ENCODE peak calls at places on chromosomes 12 and 14, in five cellular contexts. U is glutamatergic neuron, K is endodermal cell, N is mammary epithelial cell, Y is left lung. F is an unnamed sample.

GRCh38 chr12:125983094-125983783 is 918.0 kb downstream of the AACS start:
- DNase-seq in U (peak; percentile 74), K (peak; percentile 99), N (no peak), Y (peak; percentile 51), F (peak; percentile 8)

GRCh38 chr12:1502441-1502785 is 92.0 kb downstream of the FBXL14 start:
- DNase-seq in U (no peak), K (no peak), N (no peak), Y (no peak), F (no peak)

GRCh38 chr12:118190266-118190665 is 54.3 kb downstream of the PEBP1 start:
- DNase-seq in U (no peak), K (no peak), N (peak; percentile 36), Y (no peak), F (no peak)

GRCh38 chr12:103387385-103387784 is 108.4 kb downstream of the C12orf42 start:
- DNase-seq in U (no peak), K (no peak), N (no peak), Y (no peak), F (no peak)

GRCh38 chr12:111443586-111443985 is 37.9 kb downstream of the SH2B3 start:
- DNase-seq in U (no peak), K (peak; percentile 45), N (peak; percentile 78), Y (no peak), F (peak; percentile 78)

GRCh38 chr12:57272337-57273151 is 21.6 kb upstream of the STAC3 start:
- DNase-seq in U (no peak), K (peak; percentile 67), N (no peak), Y (no peak), F (no peak)

GRCh38 chr12:75087656-75088055 is 122.0 kb downstream of the KCNC2 start:
- DNase-seq in U (peak; percentile 11), K (peak; percentile 43), N (no peak), Y (no peak), F (peak; percentile 16)

GRCh38 chr14:99481745-99482099 is 513 bp downstream of the CCNK start:
- DNase-seq in U (no peak), K (no peak), N (peak; percentile 46), Y (no peak), F (peak; percentile 49)

GRCh38 chr12:112102127-112102526 is 6.5 kb downstream of the NAA25 start:
- DNase-seq in U (no peak), K (peak; percentile 3), N (no peak), Y (no peak), F (no peak)

GRCh38 chr12:50740307-50740706 is 23.6 kb upstream of the ATF1 start:
- DNase-seq in U (no peak), K (no peak), N (peak; percentile 42), Y (no peak), F (no peak)

GRCh38 chr12:27970981-27971489 is 1.5 kb downstream of the PTHLH start:
- DNase-seq in U (no peak), K (peak; percentile 80), N (no peak), Y (no peak), F (no peak)

GRCh38 chr12:69101505-69101904 is 137.9 kb upstream of the CPSF6 start:
- DNase-seq in U (no peak), K (no peak), N (no peak), Y (no peak), F (no peak)

GRCh38 chr14:65658202-65658601 is 245.7 kb downstream of the FUT8 start:
- DNase-seq in U (no peak), K (no peak), N (peak; percentile 59), Y (no peak), F (no peak)

GRCh38 chr12:113396828-113397496 is 6.7 kb downstream of the SDS start:
- DNase-seq in U (no peak), K (no peak), N (no peak), Y (no peak), F (no peak)

GRCh38 chr14:75711796-75712211 is 50.8 kb downstream of the TTLL5 start:
- DNase-seq in U (no peak), K (peak; percentile 86), N (peak; percentile 90), Y (peak; percentile 76), F (no peak)

GRCh38 chr12:57759360-57759980 is 4.6 kb downstream of the MARCHF9 start:
- DNase-seq in U (no peak), K (peak; percentile 73), N (no peak), Y (no peak), F (peak; percentile 52)

GRCh38 chr12:43347026-43347425 is 205.0 kb downstream of the ADAMTS20 start:
- DNase-seq in U (peak; percentile 19), K (no peak), N (no peak), Y (no peak), F (no peak)

GRCh38 chr12:6620885-6621274 is 13.7 kb upstream of the CHD4 start:
- DNase-seq in U (no peak), K (peak; percentile 60), N (no peak), Y (no peak), F (no peak)

GRCh38 chr12:102513739-102514138 is 33.4 kb upstream of the IGF1 start:
- DNase-seq in U (no peak), K (peak; percentile 52), N (no peak), Y (no peak), F (no peak)

GRCh38 chr14:101955695-101956161 is 8.6 kb upstream of the DYNC1H1 start:
- DNase-seq in U (no peak), K (no peak), N (no peak), Y (no peak), F (no peak)

GRCh38 chr14:102471921-102472814 is 37.4 kb downstream of the ANKRD9 start:
- DNase-seq in U (no peak), K (no peak), N (no peak), Y (no peak), F (no peak)

GRCh38 chr12:77594386-77594785 is 236.3 kb upstream of the NAV3 start:
- DNase-seq in U (no peak), K (no peak), N (no peak), Y (no peak), F (no peak)

GRCh38 chr12:70989232-70989631 is 68.7 kb upstream of the PTPRR start:
- DNase-seq in U (no peak), K (no peak), N (no peak), Y (no peak), F (no peak)

GRCh38 chr14:104428333-104428851 is 151.2 kb upstream of the C14orf180 start:
- DNase-seq in U (no peak), K (no peak), N (no peak), Y (no peak), F (no peak)

GRCh38 chr12:1505151-1505450 is 89.3 kb downstream of the FBXL14 start:
- DNase-seq in U (no peak), K (no peak), N (no peak), Y (no peak), F (no peak)

GRCh38 chr12:51896236-51896635 is 8.3 kb downstream of the ANKRD33 start:
- DNase-seq in U (no peak), K (peak; percentile 51), N (no peak), Y (no peak), F (no peak)

GRCh38 chr12:65566776-65567175 is 257.5 kb upstream of the HMGA2 start:
- DNase-seq in U (no peak), K (no peak), N (no peak), Y (no peak), F (no peak)

GRCh38 chr14:92747701-92748258 is 647 bp downstream of the LGMN start:
- DNase-seq in U (no peak), K (peak; percentile 49), N (no peak), Y (no peak), F (no peak)

GRCh38 chr12:109878247-109878625 is 2.1 kb downstream of the GLTP start:
- DNase-seq in U (peak; percentile 35), K (no peak), N (no peak), Y (no peak), F (no peak)

GRCh38 chr12:51341259-51342007 is 5.0 kb downstream of the CELA1 start:
- DNase-seq in U (peak; percentile 72), K (peak; percentile 94), N (peak; percentile 48), Y (peak; percentile 65), F (peak; percentile 84)

GRCh38 chr14:75662966-75663365 is 1.9 kb downstream of the TTLL5 start:
- DNase-seq in U (no peak), K (no peak), N (no peak), Y (no peak), F (no peak)

GRCh38 chr12:98379106-98379505 is 136.3 kb upstream of the TMPO start:
- DNase-seq in U (no peak), K (no peak), N (no peak), Y (no peak), F (no peak)

GRCh38 chr14:71610149-71610548 is 322.1 kb upstream of the RGS6 start:
- DNase-seq in U (no peak), K (no peak), N (no peak), Y (no peak), F (no peak)

GRCh38 chr12:128190614-128191013 is 76.4 kb upstream of the TMEM132C start:
- DNase-seq in U (peak; percentile 61), K (peak; percentile 91), N (no peak), Y (no peak), F (no peak)

GRCh38 chr12:132904718-132905328 is 17.4 kb upstream of the CHFR start:
- DNase-seq in U (peak; percentile 86), K (peak; percentile 96), N (peak; percentile 25), Y (peak; percentile 74), F (no peak)

GRCh38 chr14:41062826-41063225 is 543.9 kb upstream of the LRFN5 start:
- DNase-seq in U (no peak), K (no peak), N (no peak), Y (no peak), F (no peak)

GRCh38 chr12:110100315-110100970 is 23.7 kb upstream of the IFT81 start:
- DNase-seq in U (peak; percentile 77), K (peak; percentile 93), N (peak; percentile 32), Y (peak; percentile 54), F (peak; percentile 96)

GRCh38 chr14:105487449-105487985 is 831 bp downstream of the CRIP1 start:
- DNase-seq in U (no peak), K (no peak), N (no peak), Y (peak; percentile 83), F (peak; percentile 55)

GRCh38 chr12:47021298-47021697 is 58.1 kb upstream of the PCED1B start:
- DNase-seq in U (no peak), K (no peak), N (peak; percentile 93), Y (no peak), F (peak; percentile 65)
- TF ChIP-seq CTCF in U (peak; percentile 75), K (peak; percentile 88), N (peak; percentile 56), Y (peak; percentile 74), F (peak; percentile 49)

GRCh38 chr14:72996916-72997315 is 30.0 kb downstream of the ZFYVE1 start:
- DNase-seq in U (no peak), K (no peak), N (no peak), Y (no peak), F (no peak)
- TF ChIP-seq CTCF in U (no peak), K (no peak), N (no peak), Y (no peak), F (no peak)

GRCh38 chr12:48903363-48903981 is 21.8 kb downstream of the FKBP11 start:
- DNase-seq in U (no peak), K (no peak), N (no peak), Y (peak; percentile 48), F (no peak)
- TF ChIP-seq CTCF in U (no peak), K (no peak), N (no peak), Y (no peak), F (no peak)

GRCh38 chr14:68336165-68336564 is 456.7 kb downstream of the ZFP36L1 start:
- DNase-seq in U (no peak), K (no peak), N (no peak), Y (no peak), F (no peak)
- TF ChIP-seq CTCF in U (no peak), K (no peak), N (no peak), Y (no peak), F (no peak)

F was measured in NB4.